ENCODE peak calls at places on chromosomes 12 and 14, in four cellular contexts. S is hepatocyte; F is astrocyte; E is CD8-positive, alpha-beta T cell. X is an unnamed sample.
A peak's percentile ranks its signal among the peaks of the same experiment; 100 is the strongest.

GRCh38 chr12:89072303-89073026 is 279.8 kb downstream of the DUSP6 start:
- DNase-seq in S (no peak), F (no peak), E (no peak), X (no peak)

GRCh38 chr14:24131549-24131966 is 1.1 kb downstream of the FITM1 start:
- DNase-seq in F (no peak), E (no peak), S (no peak), X (no peak)

GRCh38 chr12:30151831-30152230 is 368.1 kb upstream of the TMTC1 start:
- DNase-seq in E (no peak), S (no peak), F (no peak), X (no peak)

GRCh38 chr12:15706010-15706676 is 83.0 kb downstream of the EPS8 start:
- DNase-seq in E (no peak), F (no peak), S (no peak), X (no peak)

GRCh38 chr12:40033260-40033649 is 72.6 kb downstream of the SLC2A13 start:
- DNase-seq in S (no peak), F (no peak), E (no peak), X (no peak)

GRCh38 chr12:49706351-49707126 is 666 bp downstream of the FMNL3 start:
- DNase-seq in S (peak; percentile 42), F (peak; percentile 20), E (no peak), X (peak; percentile 54)

GRCh38 chr12:122526683-122527477 is at the start of the genes KNTC1 and RSRC2:
- DNase-seq in F (peak; percentile 99), E (peak; percentile 96), S (peak; percentile 100), X (peak; percentile 99)

GRCh38 chr12:98845957-98846356 is 200.9 kb downstream of the APAF1 start:
- DNase-seq in F (peak; percentile 24), S (no peak), E (no peak), X (no peak)

GRCh38 chr14:24231263-24232120 is 675 bp downstream of the NEDD8 start:
- DNase-seq in E (no peak), S (no peak), F (no peak), X (no peak)

GRCh38 chr14:68464716-68465115 is 328.2 kb downstream of the ZFP36L1 start:
- DNase-seq in S (no peak), F (peak; percentile 82), E (no peak), X (peak; percentile 11)

GRCh38 chr12:116075251-116075650 is 202.2 kb downstream of the MED13L start:
- DNase-seq in F (no peak), S (no peak), E (no peak), X (no peak)

GRCh38 chr14:87002831-87003230 is 990.2 kb downstream of the GALC start:
- DNase-seq in F (no peak), E (no peak), S (no peak), X (no peak)

GRCh38 chr12:78697817-78698415 is 166.7 kb upstream of the SYT1 start:
- DNase-seq in F (peak; percentile 28), S (no peak), E (no peak), X (no peak)

GRCh38 chr14:54902521-54903420 is at the start of gene GCH1:
- DNase-seq in S (peak; percentile 94), E (peak; percentile 51), F (peak; percentile 12), X (peak; percentile 52)

GRCh38 chr12:7155471-7156034 is 25.4 kb downstream of the CLSTN3 start:
- DNase-seq in E (no peak), F (no peak), S (no peak), X (no peak)

GRCh38 chr12:107200394-107200793 is 107.0 kb upstream of the CRY1 start:
- DNase-seq in S (peak; percentile 29), F (peak; percentile 85), E (no peak), X (peak; percentile 57)

GRCh38 chr12:23621910-23622309 is 327.6 kb downstream of the SOX5 start:
- DNase-seq in F (no peak), S (no peak), E (no peak), X (no peak)

GRCh38 chr14:65115615-65116014 is 13.3 kb upstream of the MAX start:
- DNase-seq in F (no peak), S (no peak), E (no peak), X (no peak)

DNA sequence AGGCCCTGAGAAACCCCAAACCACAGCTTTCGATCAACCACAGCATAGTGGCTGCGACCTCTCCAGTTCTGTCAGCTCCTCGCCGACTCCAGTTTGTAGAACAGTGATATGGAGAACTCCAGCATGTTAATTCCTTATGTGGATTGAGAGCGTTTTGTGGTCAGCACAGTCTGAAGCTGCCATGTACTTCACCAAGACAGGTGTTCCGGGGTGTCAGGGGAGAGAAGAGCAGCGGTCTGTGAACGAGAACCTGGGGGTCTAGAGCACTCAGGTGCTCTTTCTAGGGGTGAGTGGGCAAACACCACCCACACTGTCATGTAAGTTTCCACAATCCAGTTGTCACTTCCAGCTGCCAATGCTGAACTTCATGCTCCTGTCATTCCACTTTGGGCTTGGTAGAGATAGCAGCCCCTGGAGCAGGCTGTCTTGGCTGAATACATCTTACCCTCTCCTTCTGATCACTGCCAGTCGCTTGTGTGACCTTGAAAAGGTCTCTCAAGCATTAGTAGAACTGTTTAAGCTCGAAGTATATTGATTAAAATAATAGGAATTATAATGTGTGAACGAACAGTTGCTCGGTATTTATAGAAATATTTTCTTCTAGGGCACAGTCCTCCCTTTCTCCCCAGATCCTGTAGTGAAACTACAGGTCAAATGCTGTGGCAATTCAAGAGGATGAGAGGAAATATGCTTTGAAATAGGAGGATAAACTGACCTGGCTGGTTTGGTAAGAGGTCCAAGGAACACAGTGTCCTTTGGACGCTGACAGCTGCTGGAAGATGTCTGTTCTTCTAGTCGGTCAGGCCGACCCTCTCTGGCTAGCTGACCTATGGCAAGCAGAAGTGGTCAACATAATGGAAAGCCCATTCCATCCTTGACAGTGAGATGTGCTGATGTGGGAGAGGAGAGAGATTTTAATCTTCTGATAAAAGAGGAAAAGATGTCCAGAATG is 15.8 kb upstream of the MAX start:
- DNase-seq in F (no peak), S (no peak), E (no peak), X (no peak)
- H3K4me1 ChIP-seq in F (no peaks in the 10 kb centered on the region), S (no peaks in the 10 kb centered on the region), E (no peaks in the 10 kb centered on the region), X (no peaks in the 10 kb centered on the region)

GRCh38 chr14:63598821-63599220 is 42.9 kb downstream of the WDR89 start:
- DNase-seq in S (no peak), E (no peak), F (no peak), X (no peak)
- H3K36me3 ChIP-seq in S (peaks cover 3% of the 10 kb centered on the region), E (peaks cover 12% of the 10 kb centered on the region), F (peaks cover 7% of the 10 kb centered on the region), X (peaks cover 4% of the 10 kb centered on the region)

GRCh38 chr12:94053676-94054075 is 94.7 kb upstream of the PLXNC1 start:
- DNase-seq in S (peak; percentile 21), E (no peak), F (no peak), X (no peak)
- H3K27ac ChIP-seq in S (peak overlapping the region; percentile 61), E (no peak overlapping the region), F (no peak overlapping the region), X (no peak overlapping the region)

DNA sequence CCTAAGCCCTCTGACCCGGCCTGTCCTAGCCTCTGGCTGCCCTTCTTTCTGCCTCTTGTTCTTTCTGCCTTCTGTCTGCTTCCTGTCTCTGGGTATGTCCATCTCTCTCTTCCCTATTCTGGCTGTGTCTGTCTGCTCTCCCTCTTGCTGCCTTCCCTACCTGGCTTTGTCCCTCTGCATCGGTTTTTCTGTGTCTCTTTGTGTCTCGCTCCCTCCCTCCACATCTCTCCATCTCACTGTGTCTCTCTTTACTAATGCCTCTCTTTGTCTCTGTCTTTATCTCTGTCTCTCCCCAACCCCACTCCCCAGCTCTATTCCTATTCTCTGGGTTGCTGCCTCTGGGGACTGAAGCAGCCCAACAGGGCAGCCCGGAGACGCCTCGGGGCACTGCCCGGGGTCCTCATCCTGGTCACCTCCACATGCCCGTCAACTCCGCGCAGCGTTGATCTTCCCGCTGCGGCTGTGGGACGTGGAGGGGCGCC is 10.1 kb downstream of the SHMT2 start:
- DNase-seq in S (no peak), E (no peak), F (no peak), X (peak; percentile 40)
- H3K4me1 ChIP-seq in S (peaks cover 59% of the 10 kb centered on the region), E (peaks cover 81% of the 10 kb centered on the region), F (peaks cover 34% of the 10 kb centered on the region), X (peaks cover 30% of the 10 kb centered on the region)

GRCh38 chr12:1587927-1588573 is 6.3 kb downstream of the FBXL14 start:
- DNase-seq in E (no peak), S (no peak), F (no peak), X (no peak)

GRCh38 chr12:1591029-1591428 is 3.4 kb downstream of the FBXL14 start:
- DNase-seq in S (peak; percentile 35), E (no peak), F (no peak), X (no peak)

GRCh38 chr12:1588574-1588944 is 5.8 kb downstream of the FBXL14 start:
- DNase-seq in F (no peak), S (no peak), E (no peak), X (no peak)

GRCh38 chr12:1591543-1591942 is 2.8 kb downstream of the FBXL14 start:
- DNase-seq in F (no peak), E (no peak), S (no peak), X (no peak)

DNA sequence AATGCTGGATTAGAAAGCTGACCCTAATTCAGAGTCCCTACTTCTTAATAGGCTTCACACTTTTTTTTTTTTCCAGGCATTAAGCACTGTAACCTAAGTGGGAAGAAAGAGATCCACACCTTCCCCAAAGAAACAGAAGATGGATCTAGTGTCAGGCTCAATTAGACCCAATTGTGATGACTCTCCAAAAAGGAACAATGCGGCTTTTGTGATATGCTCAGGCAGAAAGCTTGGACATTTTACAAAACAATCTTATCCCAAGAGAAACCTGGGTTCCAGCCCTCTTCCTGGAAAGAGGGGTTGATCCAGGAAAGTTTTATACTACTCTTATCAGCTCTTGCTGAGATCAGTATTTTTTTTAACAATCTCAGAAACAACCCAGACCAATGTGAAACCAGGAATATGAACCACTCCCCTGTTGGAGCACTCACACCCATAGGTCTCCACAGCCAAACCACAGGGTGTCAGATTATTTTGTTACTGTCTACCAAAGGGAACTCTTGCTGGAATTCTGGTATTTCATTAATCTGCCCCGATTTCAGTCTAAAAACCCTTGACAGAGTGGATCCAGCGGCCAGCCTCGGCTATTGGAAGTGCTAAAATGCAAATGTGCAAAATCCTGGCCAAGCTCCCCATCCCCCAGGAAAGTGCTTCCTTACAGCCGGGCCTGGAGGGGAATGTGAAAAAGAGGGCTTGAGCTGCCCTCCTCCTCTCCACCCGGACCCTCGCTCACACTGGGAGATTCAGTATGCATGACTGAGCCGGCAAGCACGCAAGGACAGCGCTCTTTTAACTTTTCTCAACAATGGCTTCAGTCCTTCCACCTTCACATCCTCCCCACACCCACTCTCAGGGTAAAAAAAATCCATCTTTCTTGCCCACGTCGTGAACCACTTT is 4.0 kb downstream of the FBXL14 start:
- DNase-seq in F (peak; percentile 90), S (no peak), E (no peak), X (no peak)
- H3K36me3 ChIP-seq in F (no peaks in the 10 kb centered on the region), S (no peaks in the 10 kb centered on the region), E (no peaks in the 10 kb centered on the region), X (peaks cover 22% of the 10 kb centered on the region)

DNA sequence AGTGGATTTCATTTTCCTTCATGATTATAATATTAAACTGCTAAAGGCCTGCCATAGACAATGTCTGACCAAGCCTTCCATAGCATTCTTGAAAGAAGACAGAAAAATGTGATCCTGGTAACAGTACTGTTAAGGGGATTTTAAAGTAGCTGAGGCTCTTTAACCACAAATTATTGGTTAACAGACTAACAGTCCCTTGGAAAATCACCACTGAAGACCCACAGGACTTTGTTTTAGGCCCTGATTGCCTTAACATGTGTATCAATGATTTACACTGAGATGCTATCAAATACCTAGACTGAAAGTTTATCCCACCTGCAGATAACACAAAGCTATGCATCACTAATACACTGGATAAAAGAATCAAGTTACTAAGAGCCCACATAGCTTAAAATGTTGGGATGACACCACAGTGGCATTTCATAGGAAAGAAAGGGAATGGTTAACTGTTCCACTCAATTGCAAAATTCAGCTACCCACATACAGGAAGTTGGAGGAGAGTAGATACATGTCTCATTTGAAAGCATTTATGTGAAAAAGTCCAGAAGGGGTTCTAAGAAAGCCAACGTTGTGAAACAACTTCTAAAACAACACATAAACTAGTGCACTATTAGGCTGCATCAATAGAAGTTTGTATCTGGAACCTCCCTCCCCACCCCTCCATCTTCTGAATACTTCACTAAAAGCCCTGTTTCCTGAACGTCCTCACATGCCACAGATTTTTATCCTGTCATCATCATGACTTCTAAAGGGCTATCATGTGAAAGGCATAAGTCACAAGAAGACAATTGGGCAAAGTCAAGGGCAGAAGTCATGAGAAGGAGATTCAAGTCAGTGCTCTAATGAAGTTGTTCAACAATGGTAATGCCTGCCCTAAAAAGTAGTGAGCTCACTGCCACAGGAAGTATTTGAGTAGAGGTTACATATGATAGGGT is 5.7 kb downstream of the KRT79 start:
- DNase-seq in E (no peak), S (no peak), F (no peak), X (peak; percentile 81)
- H3K27ac ChIP-seq in E (no peak overlapping the region), S (no peak overlapping the region), F (no peak overlapping the region), X (no peak overlapping the region)

X was measured in SJSA1.